ENCODE peak calls at places on chromosomes 5 and 9, in four cellular contexts. S is IMR-90, H is K562, U is GM12878. G is an unnamed sample.

GRCh38 chr5:52989781-52990530 is 804 bp downstream of the ITGA2 start:
- DNase-seq in U (no peak), S (peak), H (no peak), G (no peak)

GRCh38 chr9:6226696-6227095 is 11.1 kb downstream of the IL33 start:
- DNase-seq in H (no peak), U (no peak), S (peak), G (no peak)

GRCh38 chr5:137039939-137040515 is 459.1 kb downstream of the SPOCK1 start:
- DNase-seq in S (no peak), H (no peak), U (no peak), G (no peak)

GRCh38 chr5:56200856-56201638 is 32.1 kb downstream of the ANKRD55 start:
- DNase-seq in S (peak), H (peak), U (peak), G (peak)

GRCh38 chr9:101465330-101465915 is 29.8 kb upstream of the ALDOB start:
- DNase-seq in U (no peak), S (peak), H (peak), G (peak)

GRCh38 chr9:32551491-32552049 is 557 bp upstream of the SMIM27 start:
- DNase-seq in H (peak), U (peak), S (peak), G (peak)

GRCh38 chr5:176676361-176676824 is 29.1 kb downstream of the TSPAN17 start:
- DNase-seq in S (peak), H (peak), U (peak), G (peak)

GRCh38 chr5:35194636-35195471 is 35.4 kb downstream of the PRLR start:
- DNase-seq in U (peak), S (no peak), H (no peak), G (no peak)

GRCh38 chr9:115189686-115190085 is 71.7 kb upstream of the TNC start:
- DNase-seq in U (no peak), H (no peak), S (peak), G (no peak)

GRCh38 chr9:112072721-112073553 is 102.2 kb downstream of the SUSD1 start:
- DNase-seq in H (peak), U (no peak), S (peak), G (peak)

GRCh38 chr9:133238272-133238850 is 29.3 kb upstream of the OBP2B start:
- DNase-seq in H (peak), U (no peak), S (no peak), G (peak)

GRCh38 chr9:78029601-78030552 is 1.7 kb downstream of the GNAQ start:
- DNase-seq in S (peak), U (no peak), H (no peak), G (peak)

GRCh38 chr5:144368556-144368955 is 197.9 kb downstream of the KCTD16 start:
- DNase-seq in U (no peak), H (no peak), S (peak), G (no peak)

GRCh38 chr9:134689320-134690181 is 47.9 kb downstream of the COL5A1 start:
- DNase-seq in H (peak), U (no peak), S (peak), G (peak)

GRCh38 chr9:132424857-132425702 is 15.1 kb downstream of the CFAP77 start:
- DNase-seq in H (no peak), U (no peak), S (no peak), G (no peak)

GRCh38 chr9:37761511-37761910 is 7.9 kb downstream of the TRMT10B start:
- DNase-seq in U (no peak), S (peak), H (no peak), G (no peak)

GRCh38 chr5:88860501-88860900 is 22.5 kb downstream of the MEF2C start:
- DNase-seq in H (no peak), U (no peak), S (peak), G (no peak)

GRCh38 chr9:121945849-121946248 is 147.3 kb downstream of the TTLL11 start:
- DNase-seq in U (no peak), S (peak), H (no peak), G (no peak)

GRCh38 chr5:122083535-122083934 is 5.5 kb upstream of the LOX start:
- DNase-seq in S (no peak), H (no peak), U (no peak), G (no peak)

GRCh38 chr5:13740471-13740870 is 204.0 kb downstream of the DNAH5 start:
- DNase-seq in U (no peak), H (no peak), S (no peak), G (no peak)

GRCh38 chr5:112691758-112692157 is 45.9 kb upstream of the APC start:
- DNase-seq in U (peak), H (peak), S (peak), G (peak)

GRCh38 chr5:149301744-149302380 is 30.2 kb downstream of the AFAP1L1 start:
- DNase-seq in H (no peak), S (peak), U (no peak), G (no peak)

GRCh38 chr5:107322936-107323335 is 347.8 kb downstream of the EFNA5 start:
- DNase-seq in S (peak), H (no peak), U (no peak), G (no peak)

GRCh38 chr5:138789771-138790242 is 36.6 kb downstream of the CTNNA1 start:
- DNase-seq in H (peak), U (no peak), S (peak), G (peak)

GRCh38 chr5:41925555-41925946 is 470 bp downstream of the FBXO4 start:
- DNase-seq in U (no peak), H (peak), S (peak), G (peak)

GRCh38 chr5:170225326-170226137 is 7.3 kb upstream of the C5orf58 start:
- DNase-seq in S (peak), H (peak), U (peak), G (peak)

GRCh38 chr9:98625728-98626127 is 83.0 kb downstream of the GABBR2 start:
- DNase-seq in H (no peak), S (no peak), U (no peak), G (no peak)

GRCh38 chr9:28801144-28801799 is 1228.0 kb upstream of the C9orf72 start:
- DNase-seq in U (no peak), S (no peak), H (no peak), G (no peak)

GRCh38 chr9:71783120-71783523 is 14.8 kb upstream of the CEMIP2 start:
- DNase-seq in H (no peak), S (peak), U (no peak), G (no peak)

GRCh38 chr9:21709464-21710058 is 92.9 kb upstream of the MTAP start:
- DNase-seq in H (no peak), S (peak), U (no peak), G (peak)

GRCh38 chr5:173642191-173642816 is 25.9 kb upstream of the BOD1 start:
- DNase-seq in U (no peak), S (no peak), H (no peak), G (no peak)
- H3K4me2 ChIP-seq in U (no peak), S (no peak), H (no peak), G (no peak)

GRCh38 chr9:83721509-83721908 is 13.8 kb upstream of the UBQLN1 start:
- DNase-seq in S (no peak), U (no peak), H (no peak), G (no peak)

DNA sequence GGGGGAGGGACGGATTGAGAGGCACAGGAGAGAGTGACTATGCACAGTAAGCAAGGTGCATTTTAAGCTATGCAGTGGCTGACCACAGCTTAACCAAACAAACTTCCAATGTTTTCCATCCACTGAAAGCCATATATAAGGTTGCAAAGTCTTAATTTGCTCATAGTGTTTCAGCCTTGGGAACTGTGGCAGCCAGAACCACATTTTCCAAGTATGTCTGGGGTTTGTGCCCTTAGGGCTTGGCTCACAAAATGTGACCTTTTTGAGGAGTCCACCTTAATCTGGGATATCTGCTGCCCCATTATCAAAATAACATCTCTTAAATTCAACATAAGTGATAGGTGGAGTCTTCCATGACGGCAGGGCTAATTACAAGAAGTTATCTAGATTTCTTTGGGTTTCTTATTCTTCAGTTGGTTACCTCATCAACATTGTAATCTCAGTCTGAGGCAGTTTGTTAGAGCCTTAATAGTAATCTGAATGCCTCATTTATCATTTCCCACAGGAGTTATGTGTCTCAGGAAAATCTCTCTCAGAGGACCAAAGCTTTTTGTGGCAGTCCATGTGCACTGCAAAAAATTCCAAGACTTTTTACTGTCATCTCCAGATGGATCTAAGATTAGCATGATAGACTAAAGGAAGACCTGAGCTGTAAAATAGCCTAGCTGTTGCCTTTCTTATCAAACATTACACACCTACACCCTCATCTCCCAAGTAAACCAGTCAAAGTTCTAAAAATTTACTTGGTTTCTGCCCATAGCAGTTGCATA is 15.2 kb upstream of the UBQLN1 start:
- DNase-seq in S (no peak), H (no peak), U (no peak), G (no peak)
- TF ChIP-seq ELK1 in S (no peak), H (no peak), U (no peak), G (no peak)

DNA sequence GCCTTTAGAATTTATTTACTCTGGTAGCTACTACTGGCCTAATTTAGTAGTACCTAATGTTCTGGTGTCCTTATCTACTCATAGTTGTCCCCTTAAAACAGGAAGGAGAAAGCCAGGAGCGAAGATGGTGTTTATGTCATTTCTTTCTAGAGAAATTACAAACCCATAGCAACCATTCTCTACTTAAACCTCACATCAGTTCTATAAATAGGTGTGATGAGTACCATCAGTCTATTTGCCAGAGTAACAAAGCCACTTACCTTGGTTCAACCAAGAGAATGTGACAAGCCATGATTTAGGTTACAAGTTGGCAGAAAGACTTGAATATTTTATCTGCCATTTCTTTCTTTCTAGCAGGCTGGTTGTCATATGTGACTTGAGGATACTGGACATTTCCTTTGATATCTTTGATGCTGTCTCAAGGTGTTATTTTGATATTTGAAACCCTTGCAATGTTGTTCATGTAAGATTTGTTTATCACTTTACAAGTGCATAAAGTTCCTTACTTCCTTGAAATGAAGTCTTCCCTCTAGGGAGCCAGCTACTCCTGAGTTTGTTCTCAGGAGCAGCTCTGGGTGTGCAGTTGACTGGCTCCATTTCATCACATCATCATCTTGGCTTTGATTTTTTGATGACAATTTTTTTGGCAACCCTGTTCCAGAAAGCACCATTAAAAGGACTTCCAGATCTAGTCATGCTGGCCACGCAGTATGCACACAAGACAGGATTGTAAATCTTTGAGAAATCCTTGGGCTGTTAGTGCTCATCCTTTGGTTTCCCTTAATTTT is 286.8 kb downstream of the ARHGAP26 start:
- DNase-seq in S (no peak), U (no peak), H (no peak), G (no peak)
- H3K4me2 ChIP-seq in S (no peak), U (peak), H (no peak), G (no peak)

DNA sequence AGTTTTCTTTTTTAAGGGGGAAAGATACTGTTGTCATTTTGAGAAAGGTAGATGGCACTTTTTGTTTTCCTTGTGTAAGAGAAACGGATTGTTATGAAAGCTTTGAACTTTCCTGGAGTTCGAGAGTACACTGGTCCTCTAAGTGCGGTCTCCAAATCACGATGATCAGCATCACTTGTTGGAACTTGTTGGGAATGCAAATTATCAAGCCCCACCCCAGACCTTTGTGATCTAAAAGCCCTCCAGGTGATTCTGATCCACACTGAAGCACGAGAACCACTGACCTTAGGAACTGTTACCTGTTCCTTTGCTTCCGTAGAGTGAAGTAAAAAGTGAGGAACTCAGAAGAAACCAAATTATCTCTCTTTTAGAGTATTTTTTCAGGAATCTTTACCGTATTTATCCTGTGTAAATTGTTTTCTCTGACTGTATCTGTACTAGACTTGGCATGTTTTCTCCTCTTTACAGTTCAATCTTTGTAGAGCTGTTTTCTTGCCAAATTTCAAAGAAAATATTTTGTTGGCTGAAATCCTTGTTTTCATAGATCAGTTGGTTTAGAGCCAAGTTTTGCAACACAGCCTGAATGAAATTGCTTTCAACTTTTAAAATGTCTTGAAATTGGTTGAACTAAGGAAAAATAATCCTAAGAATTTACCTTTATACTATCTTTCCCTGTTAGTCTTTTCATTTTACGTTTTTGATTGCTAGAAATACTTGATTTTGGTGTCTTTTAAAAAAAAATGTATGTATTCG is 4.0 kb downstream of the MAT2B start:
- DNase-seq in S (peak), H (no peak), U (no peak), G (no peak)
- TF ChIP-seq ELK1 in S (no peak), H (no peak), U (no peak), G (no peak)

GRCh38 chr9:113967380-113967779 is 91.3 kb downstream of the ZNF618 start:
- DNase-seq in S (no peak), H (no peak), U (no peak), G (no peak)

GRCh38 chr9:113963914-113964739 is 88.0 kb downstream of the ZNF618 start:
- DNase-seq in U (no peak), S (no peak), H (no peak), G (no peak)

GRCh38 chr9:113964740-113965095 is 88.6 kb downstream of the ZNF618 start:
- DNase-seq in H (no peak), U (no peak), S (no peak), G (no peak)

GRCh38 chr9:113969343-113969742 is 93.2 kb downstream of the ZNF618 start:
- DNase-seq in H (no peak), S (no peak), U (no peak), G (no peak)

DNA sequence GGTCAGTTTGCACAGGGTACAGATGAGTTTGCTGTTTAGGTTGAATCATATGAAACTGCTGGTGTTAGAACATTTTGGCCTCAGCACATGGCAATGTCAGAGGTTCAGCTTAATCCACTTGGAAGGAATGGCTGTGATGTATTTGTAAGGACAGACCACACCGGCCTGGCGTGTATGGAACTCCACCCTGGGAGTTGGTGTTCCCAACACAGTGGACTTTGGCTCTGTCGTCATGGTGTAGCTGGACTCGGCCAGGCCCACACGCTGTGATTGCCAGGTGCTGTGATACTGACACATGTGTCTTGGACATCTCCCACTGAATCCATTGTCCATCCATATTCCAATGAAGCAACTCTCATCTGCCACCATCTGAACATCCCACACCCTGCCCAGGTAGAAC is 90.3 kb downstream of the ZNF618 start:
- DNase-seq in H (no peak), U (no peak), S (no peak), G (no peak)
- H3K4me2 ChIP-seq in H (no peak), U (no peak), S (no peak), G (no peak)

DNA sequence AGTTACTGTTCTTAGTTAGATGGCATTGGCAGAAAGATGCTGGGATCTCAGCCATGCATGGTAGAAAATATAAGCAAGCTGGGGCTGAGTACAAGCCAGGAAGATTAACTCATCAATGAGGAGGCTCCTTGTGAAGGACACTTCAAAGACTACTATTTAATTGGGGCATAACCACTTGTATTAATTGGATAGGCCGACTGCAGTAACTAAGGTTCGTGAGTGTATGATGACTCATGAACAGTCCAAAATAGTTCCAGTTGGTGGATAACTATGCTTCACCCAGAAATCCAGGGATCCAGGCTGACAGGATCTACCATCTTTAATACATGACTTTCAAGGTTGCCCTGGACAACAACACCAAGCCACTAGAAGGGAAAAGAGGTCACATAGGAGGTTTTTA is 138.0 kb downstream of the TMEM38B start:
- DNase-seq in U (no peak), S (peak), H (no peak), G (no peak)
- TF ChIP-seq ELK1 in U (no peak), S (no peak), H (no peak), G (no peak)

GRCh38 chr9:137293482-137294090 is 8.5 kb downstream of the NRARP start:
- DNase-seq in S (no peak), H (no peak), U (no peak), G (no peak)

GRCh38 chr9:137296214-137297059 is 5.6 kb downstream of the NRARP start:
- DNase-seq in H (peak), S (peak), U (no peak), G (peak)

GRCh38 chr9:137295313-137296213 is 6.5 kb downstream of the NRARP start:
- DNase-seq in U (no peak), S (no peak), H (peak), G (peak)

GRCh38 chr9:137294091-137294683 is 7.9 kb downstream of the NRARP start:
- DNase-seq in S (peak), H (peak), U (no peak), G (peak)

DNA sequence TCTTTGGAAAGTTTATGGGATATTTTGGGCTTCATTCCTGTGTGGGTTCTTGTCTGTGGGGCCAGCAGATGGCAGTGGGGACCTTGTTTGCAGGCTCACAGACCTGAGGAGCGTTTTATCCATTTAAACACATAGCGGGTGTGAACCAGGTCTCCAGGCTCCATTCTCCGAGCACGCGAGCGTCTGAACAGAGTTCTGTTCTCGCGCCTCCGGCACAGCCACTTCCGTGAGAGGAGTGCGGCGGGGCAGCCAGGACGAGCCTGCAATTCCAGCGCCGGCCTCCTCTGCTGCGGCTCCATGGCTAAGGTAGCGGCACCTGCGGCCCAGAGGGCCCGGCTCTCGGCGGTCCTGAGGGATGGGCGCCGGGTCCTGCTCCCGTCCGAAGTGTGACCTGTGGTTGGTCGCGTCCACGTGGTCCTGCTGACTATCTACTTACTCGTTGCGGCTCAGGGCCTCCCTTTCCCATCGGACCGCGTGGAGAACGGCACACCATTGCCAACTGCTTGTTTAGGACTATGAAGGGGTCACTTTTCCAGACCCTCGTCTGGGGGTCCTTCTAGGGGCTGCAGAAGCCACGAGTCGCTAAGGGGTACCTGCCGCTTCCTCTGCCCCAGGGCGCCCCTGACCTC is 7.3 kb downstream of the NRARP start:
- DNase-seq in S (peak), U (no peak), H (no peak), G (no peak)
- H3K4me2 ChIP-seq in S (no peak), U (peak), H (peak), G (peak)

GRCh38 chr9:123544007-123544827 is 188.2 kb downstream of the CRB2 start:
- DNase-seq in H (peak), S (peak), U (no peak), G (peak)
- TF ChIP-seq ELK1 in H (no peak), S (no peak), U (no peak), G (no peak)

GRCh38 chr5:180540050-180540694 is 46.0 kb downstream of the CNOT6 start:
- DNase-seq in S (no peak), H (no peak), U (no peak), G (no peak)
- H3K4me2 ChIP-seq in S (no peak), H (no peak), U (peak), G (no peak)